ENCODE peak calls at places on chromosomes 2 and 18, in ten cellular contexts. D, W, I, Q, C, O, Y, L, P and V are unnamed samples.
A peak's percentile ranks its signal among the peaks of the same experiment; 100 is the strongest.

GRCh38 chr2:211812587-211812986 is 726.0 kb downstream of the ERBB4 start:
- DNase-seq in Q (no peak), I (no peak), Y (no peak), P (no peak), D (no peak), O (no peak), C (no peak), W (no peak), L (no peak), V (no peak)

GRCh38 chr2:134216152-134216829 is 37.6 kb upstream of the MGAT5 start:
- DNase-seq in C (peak; percentile 89), L (no peak), O (no peak), D (no peak), Y (no peak), P (no peak), W (no peak), I (no peak), Q (no peak), V (peak; percentile 92)

GRCh38 chr2:186274936-186275575 is 211.0 kb upstream of the ZC3H15 start:
- DNase-seq in D (no peak), L (no peak), Q (no peak), P (no peak), O (no peak), C (peak; percentile 82), W (peak; percentile 13), Y (no peak), I (peak; percentile 37), V (peak; percentile 74)

GRCh38 chr2:227013330-227013729 is 150.7 kb downstream of the COL4A4 start:
- DNase-seq in W (no peak), Q (no peak), Y (no peak), I (no peak), P (no peak), O (no peak), D (no peak), C (no peak), L (no peak), V (no peak)

GRCh38 chr2:51079945-51080344 is 48.0 kb upstream of the NRXN1 start:
- DNase-seq in O (no peak), Q (no peak), W (no peak), Y (no peak), D (no peak), L (no peak), I (no peak), P (no peak), C (no peak), V (no peak)

GRCh38 chr18:24465491-24465890 is 5.1 kb downstream of the HRH4 start:
- DNase-seq in C (no peak), Y (no peak), Q (no peak), I (no peak), D (no peak), L (no peak), W (no peak), P (no peak), O (no peak), V (no peak)

GRCh38 chr2:164430166-164430783 is 191.0 kb downstream of the GRB14 start:
- DNase-seq in L (no peak), I (peak; percentile 61), W (peak; percentile 58), Y (peak; percentile 43), O (peak; percentile 56), D (no peak), Q (peak; percentile 23), P (no peak), C (peak; percentile 51), V (peak; percentile 59)

GRCh38 chr2:40721595-40721994 is 269.7 kb upstream of the SLC8A1 start:
- DNase-seq in Q (no peak), L (no peak), I (no peak), P (no peak), C (peak; percentile 71), Y (no peak), D (no peak), W (no peak), O (no peak), V (peak; percentile 76)

GRCh38 chr2:54106631-54107454 is 8.6 kb upstream of the ACYP2 start:
- DNase-seq in O (peak; percentile 73), D (no peak), I (peak; percentile 71), Q (peak; percentile 22), C (peak; percentile 55), W (peak; percentile 70), Y (peak; percentile 60), L (no peak), P (no peak), V (peak; percentile 66)

GRCh38 chr2:156918410-156918809 is 339.1 kb upstream of the GALNT5 start:
- DNase-seq in O (peak; percentile 16), Y (no peak), D (no peak), I (peak; percentile 53), L (no peak), P (no peak), W (peak; percentile 23), C (peak; percentile 60), Q (no peak), V (peak; percentile 40)

GRCh38 chr2:232420463-232421188 is 14.0 kb downstream of the ALPG start:
- DNase-seq in W (peak; percentile 5), L (peak; percentile 85), Y (peak; percentile 41), D (no peak), C (peak; percentile 3), P (no peak), I (no peak), O (peak; percentile 79), Q (peak; percentile 71), V (peak; percentile 35)

GRCh38 chr2:239305771-239306170 is 95.0 kb downstream of the HDAC4 start:
- DNase-seq in I (no peak), L (no peak), P (no peak), C (no peak), Q (no peak), W (no peak), Y (no peak), O (no peak), D (peak; percentile 68), V (no peak)

GRCh38 chr2:182586426-182586825 is 129.6 kb upstream of the DNAJC10 start:
- DNase-seq in D (no peak), L (no peak), C (no peak), W (no peak), O (no peak), Q (no peak), I (no peak), Y (peak; percentile 13), P (no peak), V (no peak)

GRCh38 chr18:32919799-32920198 is 147.0 kb upstream of the KLHL14 start:
- DNase-seq in L (no peak), I (peak; percentile 3), Y (peak; percentile 63), C (peak; percentile 49), Q (peak; percentile 20), O (peak; percentile 55), P (no peak), D (no peak), W (no peak), V (peak; percentile 55)

GRCh38 chr2:73133566-73134227 is 20.9 kb upstream of the RAB11FIP5 start:
- DNase-seq in L (no peak), W (no peak), Q (no peak), I (no peak), C (no peak), D (no peak), P (no peak), O (no peak), Y (no peak), V (no peak)

GRCh38 chr2:58156780-58157179 is 84.3 kb downstream of the FANCL start:
- DNase-seq in I (no peak), L (no peak), P (no peak), Q (no peak), O (no peak), W (no peak), D (no peak), Y (no peak), C (no peak), V (no peak)

GRCh38 chr2:110867078-110867477 is 134.7 kb downstream of the ACOXL start:
- DNase-seq in W (no peak), P (no peak), L (no peak), O (no peak), Q (no peak), I (no peak), D (no peak), Y (no peak), C (peak; percentile 29), V (no peak)

GRCh38 chr2:9333591-9334171 is 89.6 kb downstream of the ITGB1BP1 start:
- DNase-seq in I (peak; percentile 89), L (no peak), O (peak; percentile 84), Y (peak; percentile 39), Q (peak; percentile 35), P (no peak), D (peak; percentile 81), W (peak; percentile 90), C (peak; percentile 83), V (peak; percentile 90)

GRCh38 chr2:171706152-171706803 is 19.0 kb downstream of the DYNC1I2 start:
- DNase-seq in Q (no peak), O (peak; percentile 9), D (no peak), P (no peak), Y (peak; percentile 13), W (peak; percentile 42), C (peak; percentile 29), I (peak; percentile 54), L (no peak), V (peak; percentile 18)
- TF ChIP-seq CTCF in Q (no peak), O (peak; percentile 43), D (no peak), P (no peak), Y (no peak), W (peak; percentile 35), C (no peak), I (peak; percentile 48), L (no peak), V (peak; percentile 35)

DNA sequence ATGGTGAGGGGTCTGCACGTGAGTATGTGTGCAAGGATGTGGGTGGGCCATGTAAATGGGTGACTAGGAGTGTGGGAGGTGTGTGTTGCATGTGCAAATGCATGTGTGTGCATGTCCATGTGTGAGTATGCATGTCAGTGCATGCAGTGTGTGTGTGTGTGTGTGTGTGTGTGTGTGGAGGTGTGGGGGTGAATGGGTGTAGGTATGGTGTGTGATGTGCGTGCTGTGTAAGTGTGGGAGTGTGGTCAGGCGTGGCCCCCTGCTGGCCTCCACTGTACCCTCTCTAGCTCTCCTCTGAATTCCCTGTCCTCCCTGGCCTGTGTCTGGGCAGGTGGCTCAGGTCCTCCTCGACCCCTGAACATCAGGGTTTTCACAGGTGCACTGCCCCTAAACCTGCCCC is 230.3 kb downstream of the CELF4 start:
- DNase-seq in L (no peak), I (peak; percentile 25), Q (peak; percentile 30), D (no peak), Y (no peak), P (no peak), C (no peak), W (peak; percentile 19), O (peak; percentile 45), V (no peak)
- TF ChIP-seq CTCF in L (no peak), I (peak; percentile 35), Q (peak; percentile 21), D (no peak), Y (no peak), P (no peak), C (peak; percentile 31), W (no peak), O (peak; percentile 44), V (peak; percentile 5)

GRCh38 chr2:27133905-27134780 is at the start of gene PREB:
- DNase-seq in I (peak; percentile 96), L (peak; percentile 100), C (peak; percentile 89), D (peak; percentile 98), Q (peak; percentile 99), O (peak; percentile 99), P (peak; percentile 78), Y (peak; percentile 97), W (peak; percentile 97), V (peak; percentile 94)
- TF ChIP-seq CTCF in I (peak; percentile 48), L (no peak), C (no peak), D (no peak), Q (no peak), O (peak; percentile 37), P (no peak), Y (peak; percentile 28), W (peak; percentile 36), V (no peak)

DNA sequence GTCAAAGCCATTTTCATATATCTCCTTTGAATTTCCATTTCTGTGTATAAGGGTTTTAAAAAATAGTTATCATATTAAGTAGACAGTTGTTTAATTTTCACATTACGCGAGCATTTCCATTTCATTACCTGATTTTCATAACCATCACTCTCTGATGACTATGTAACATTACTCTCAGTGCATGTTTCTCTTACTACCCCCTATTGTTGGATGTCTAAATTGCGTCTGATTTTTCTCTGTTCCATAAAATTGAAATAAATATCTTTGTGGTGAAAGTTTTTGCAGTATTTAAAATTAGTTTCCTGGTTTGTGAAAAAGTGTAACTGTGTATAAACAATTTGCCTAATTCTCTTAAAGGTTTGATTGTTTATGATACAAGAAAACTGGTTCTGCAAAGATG is 123.8 kb downstream of the MYO1B start:
- DNase-seq in O (no peak), Y (no peak), Q (no peak), P (no peak), W (peak; percentile 38), C (no peak), L (no peak), D (no peak), I (peak; percentile 35), V (no peak)
- TF ChIP-seq CTCF in O (peak; percentile 25), Y (no peak), Q (no peak), P (no peak), W (peak; percentile 46), C (no peak), L (no peak), D (no peak), I (peak; percentile 54), V (peak; percentile 24)